ENCODE peak calls at places on chromosomes 11 and 22, in five cellular contexts. One of them, this sample, is unnamed.
A peak's percentile ranks its signal among the peaks of the same experiment; 100 is the strongest.

GRCh38 chr11:99098751-99099150 is 78.0 kb downstream of the CNTN5 start:
- DNase-seq in HTR-8/SVneo: no peak
- DNase-seq in activated T-cell treated with anti-CD3 and anti-CD28 coated beads for 1 hour: no peak
- DNase-seq in foreskin fibroblast: no peak
- DNase-seq in T-helper 9 cell: no peak
- DNase-seq in this sample: no peak

GRCh38 chr11:91265946-91266345 is 958.7 kb upstream of the FAT3 start:
- DNase-seq in HTR-8/SVneo: no peak
- DNase-seq in activated T-cell treated with anti-CD3 and anti-CD28 coated beads for 1 hour: no peak
- DNase-seq in foreskin fibroblast: no peak
- DNase-seq in T-helper 9 cell: no peak
- DNase-seq in this sample: peak; percentile 44

GRCh38 chr11:130671801-130672700 is 223.6 kb downstream of the ADAMTS15 start:
- DNase-seq in HTR-8/SVneo: no peak
- DNase-seq in activated T-cell treated with anti-CD3 and anti-CD28 coated beads for 1 hour: no peak
- DNase-seq in foreskin fibroblast: peak; percentile 85
- DNase-seq in T-helper 9 cell: no peak
- DNase-seq in this sample: no peak

GRCh38 chr11:116373107-116373506 is 399.7 kb downstream of the BUD13 start:
- DNase-seq in HTR-8/SVneo: no peak
- DNase-seq in activated T-cell treated with anti-CD3 and anti-CD28 coated beads for 1 hour: no peak
- DNase-seq in foreskin fibroblast: no peak
- DNase-seq in T-helper 9 cell: no peak
- DNase-seq in this sample: no peak

GRCh38 chr22:17822087-17822486 is 47.8 kb upstream of the BID start:
- DNase-seq in HTR-8/SVneo: no peak
- DNase-seq in activated T-cell treated with anti-CD3 and anti-CD28 coated beads for 1 hour: no peak
- DNase-seq in foreskin fibroblast: no peak
- DNase-seq in T-helper 9 cell: no peak
- DNase-seq in this sample: no peak

GRCh38 chr22:50010676-50011446 is 1.7 kb downstream of the IL17REL start:
- DNase-seq in HTR-8/SVneo: no peak
- DNase-seq in activated T-cell treated with anti-CD3 and anti-CD28 coated beads for 1 hour: peak; percentile 42
- DNase-seq in foreskin fibroblast: no peak
- DNase-seq in T-helper 9 cell: peak; percentile 63
- DNase-seq in this sample: no peak

GRCh38 chr11:30333405-30333804 is 10.5 kb downstream of the ARL14EP start:
- DNase-seq in HTR-8/SVneo: peak; percentile 11
- DNase-seq in activated T-cell treated with anti-CD3 and anti-CD28 coated beads for 1 hour: no peak
- DNase-seq in foreskin fibroblast: peak; percentile 15
- DNase-seq in T-helper 9 cell: no peak
- DNase-seq in this sample: peak; percentile 19

GRCh38 chr11:32307449-32307848 is 127.9 kb downstream of the WT1 start:
- DNase-seq in HTR-8/SVneo: no peak
- DNase-seq in activated T-cell treated with anti-CD3 and anti-CD28 coated beads for 1 hour: no peak
- DNase-seq in foreskin fibroblast: no peak
- DNase-seq in T-helper 9 cell: no peak
- DNase-seq in this sample: no peak

GRCh38 chr11:83566948-83567347 is 280.8 kb upstream of the CCDC90B start:
- DNase-seq in HTR-8/SVneo: no peak
- DNase-seq in activated T-cell treated with anti-CD3 and anti-CD28 coated beads for 1 hour: no peak
- DNase-seq in foreskin fibroblast: peak; percentile 84
- DNase-seq in T-helper 9 cell: no peak
- DNase-seq in this sample: peak; percentile 76

GRCh38 chr22:46794491-46794890 is 32.0 kb downstream of the TBC1D22A start:
- DNase-seq in HTR-8/SVneo: no peak
- DNase-seq in activated T-cell treated with anti-CD3 and anti-CD28 coated beads for 1 hour: no peak
- DNase-seq in foreskin fibroblast: no peak
- DNase-seq in T-helper 9 cell: no peak
- DNase-seq in this sample: no peak

GRCh38 chr11:16795146-16795545 is 56.7 kb downstream of the C11orf58 start:
- DNase-seq in HTR-8/SVneo: no peak
- DNase-seq in activated T-cell treated with anti-CD3 and anti-CD28 coated beads for 1 hour: no peak
- DNase-seq in foreskin fibroblast: no peak
- DNase-seq in T-helper 9 cell: no peak
- DNase-seq in this sample: no peak

GRCh38 chr22:24331468-24332440 is 61.1 kb downstream of the SPECC1L start:
- DNase-seq in HTR-8/SVneo: no peak
- DNase-seq in activated T-cell treated with anti-CD3 and anti-CD28 coated beads for 1 hour: no peak
- DNase-seq in foreskin fibroblast: peak; percentile 47
- DNase-seq in T-helper 9 cell: no peak
- DNase-seq in this sample: no peak

GRCh38 chr22:20977019-20977418 is 5.1 kb upstream of the LZTR1 start:
- DNase-seq in HTR-8/SVneo: no peak
- DNase-seq in activated T-cell treated with anti-CD3 and anti-CD28 coated beads for 1 hour: no peak
- DNase-seq in foreskin fibroblast: no peak
- DNase-seq in T-helper 9 cell: no peak
- DNase-seq in this sample: no peak

GRCh38 chr22:44893731-44894080 is 116.1 kb downstream of the PHF21B start:
- DNase-seq in HTR-8/SVneo: no peak
- DNase-seq in activated T-cell treated with anti-CD3 and anti-CD28 coated beads for 1 hour: no peak
- DNase-seq in foreskin fibroblast: no peak
- DNase-seq in T-helper 9 cell: no peak
- DNase-seq in this sample: no peak